ENCODE peak calls at places on chromosomes 2 and 18, in nine cellular contexts. O, G, P, V, S, L, M, U and N are unnamed samples.

GRCh38 chr2:218081695-218082094 is 12.6 kb downstream of the RUFY4 start:
- DNase-seq in M (no peak), V (peak), U (no peak), G (no peak), S (no peak), L (no peak), O (no peak), P (no peak), N (no peak)

GRCh38 chr18:7897119-7897518 is 330.0 kb downstream of the PTPRM start:
- DNase-seq in V (no peak), O (no peak), M (no peak), L (no peak), G (no peak), U (no peak), P (no peak), S (no peak), N (no peak)

GRCh38 chr18:38981382-38981781 is 1415.8 kb upstream of the CELF4 start:
- DNase-seq in V (no peak), L (no peak), S (no peak), M (no peak), O (no peak), U (no peak), G (no peak), P (no peak), N (no peak)

GRCh38 chr18:24446953-24447537 is 13.4 kb upstream of the HRH4 start:
- DNase-seq in S (no peak), U (no peak), V (no peak), P (no peak), O (no peak), L (no peak), G (no peak), M (no peak), N (no peak)

GRCh38 chr2:240912878-240913809 is 7.0 kb downstream of the CROCC2 start:
- DNase-seq in P (no peak), V (peak), S (no peak), L (no peak), U (no peak), G (no peak), O (no peak), M (no peak), N (peak)

GRCh38 chr2:118169359-118170005 is 81.2 kb downstream of the INSIG2 start:
- DNase-seq in M (no peak), U (peak), P (peak), G (no peak), S (no peak), L (no peak), V (no peak), O (no peak), N (no peak)

GRCh38 chr18:23627964-23628363 is 34.7 kb downstream of the ANKRD29 start:
- DNase-seq in P (no peak), L (no peak), O (no peak), V (no peak), M (no peak), U (no peak), G (no peak), S (no peak), N (no peak)

GRCh38 chr2:227460079-227460485 is 11.9 kb upstream of the AGFG1 start:
- DNase-seq in S (no peak), V (peak), P (peak), O (no peak), M (no peak), L (no peak), G (peak), U (no peak), N (peak)

GRCh38 chr2:10448646-10449480 is 736 bp upstream of the ODC1 start:
- DNase-seq in M (peak), U (no peak), V (peak), G (peak), L (peak), S (peak), O (peak), P (peak), N (peak)

DNA sequence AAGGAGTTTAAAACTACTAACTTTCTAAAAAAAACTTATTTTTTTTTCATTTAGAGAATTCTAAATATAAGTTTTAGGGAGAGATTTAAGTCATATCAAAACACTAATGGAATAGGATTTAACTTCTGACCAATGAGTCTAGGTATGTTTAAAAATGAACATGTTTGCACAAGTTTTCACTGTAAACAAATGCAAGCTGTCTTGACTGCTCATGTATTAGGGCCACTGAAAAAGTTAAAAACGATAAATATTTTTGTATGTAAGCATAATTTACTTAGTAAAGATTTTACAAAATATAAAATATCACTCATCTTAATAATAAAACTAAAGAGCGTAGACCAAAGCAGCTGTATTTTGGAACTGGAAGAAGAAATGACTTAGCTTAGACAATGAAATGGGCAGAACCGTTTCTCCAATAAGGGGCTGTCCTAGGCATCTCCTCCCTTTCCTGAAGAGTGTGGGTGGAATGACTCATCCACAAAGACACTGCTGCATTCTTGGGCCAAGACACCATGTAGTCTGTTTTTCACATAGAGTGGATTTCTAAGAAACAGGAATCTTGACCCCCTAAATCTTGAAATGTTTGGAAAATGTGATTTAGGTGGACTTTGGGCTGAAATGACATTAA is 118.8 kb downstream of the MEP1B start:
- DNase-seq in M (no peak), O (no peak), S (peak), U (no peak), P (no peak), V (peak), L (no peak), G (peak), N (peak)
- H3K27ac ChIP-seq in M (no peak), O (no peak), S (peak), U (no peak), P (no peak), V (peak), L (peak), G (peak), N (peak)

DNA sequence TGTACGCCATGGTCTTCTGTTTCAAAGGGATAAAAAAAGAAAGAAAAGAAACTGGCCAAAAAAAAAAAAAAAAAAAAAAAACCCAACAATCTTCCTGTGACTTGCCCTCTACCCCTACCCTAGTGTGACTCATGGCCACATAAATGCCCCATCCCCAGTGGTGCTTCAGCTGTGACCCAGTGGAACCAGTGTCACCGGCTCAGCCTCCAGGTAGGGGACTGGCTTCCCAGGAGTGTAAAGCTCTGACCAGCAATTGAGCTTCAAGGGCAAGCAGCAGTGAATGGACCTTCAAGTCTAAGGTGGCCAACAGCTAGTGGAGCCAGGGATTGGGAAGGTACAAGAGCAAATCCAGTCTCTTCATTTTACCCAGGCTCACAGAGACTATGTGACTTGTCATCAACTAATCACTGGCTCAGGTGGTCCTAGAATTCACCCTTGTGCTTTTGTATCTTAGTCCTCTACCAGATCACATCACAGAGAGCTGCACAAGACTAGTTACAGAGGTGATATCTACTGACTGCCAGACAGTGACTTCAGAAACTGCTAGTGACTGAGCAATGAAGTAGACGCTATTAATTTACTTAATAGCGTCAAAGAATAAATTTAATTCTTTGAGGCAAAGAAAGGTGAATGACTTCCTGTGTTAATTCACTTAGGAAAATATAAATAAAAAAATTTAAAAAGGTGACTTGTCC is 1.3 kb upstream of the TGFBRAP1 start:
- DNase-seq in U (no peak), M (no peak), S (no peak), G (no peak), L (no peak), O (no peak), V (no peak), P (no peak), N (no peak)
- H3K27ac ChIP-seq in U (no peak), M (no peak), S (peak), G (no peak), L (peak), O (no peak), V (no peak), P (no peak), N (no peak)

DNA sequence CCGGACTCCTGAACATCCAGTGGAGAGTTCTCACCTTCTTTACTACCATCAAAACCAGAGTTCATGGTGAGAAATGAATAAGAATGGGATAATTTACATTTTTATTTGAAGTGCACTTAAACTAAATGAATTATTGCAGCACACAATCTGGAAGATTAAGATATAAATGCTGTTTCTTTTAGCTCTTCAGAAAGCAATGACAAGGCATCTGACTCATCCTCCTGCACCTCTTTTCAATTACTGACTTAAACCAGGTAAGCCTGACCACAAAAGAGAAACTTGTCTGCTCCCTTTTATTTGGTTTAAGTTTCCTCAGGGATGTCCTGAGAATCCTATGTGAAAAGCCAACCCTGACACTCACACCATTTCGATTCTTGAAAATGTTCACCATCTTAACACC is 720 bp upstream of the DSC2 start:
- DNase-seq in V (no peak), U (no peak), L (no peak), O (no peak), G (peak), M (no peak), P (no peak), S (no peak), N (peak)
- H3K27ac ChIP-seq in V (no peak), U (no peak), L (no peak), O (no peak), G (peak), M (no peak), P (no peak), S (no peak), N (peak)

DNA sequence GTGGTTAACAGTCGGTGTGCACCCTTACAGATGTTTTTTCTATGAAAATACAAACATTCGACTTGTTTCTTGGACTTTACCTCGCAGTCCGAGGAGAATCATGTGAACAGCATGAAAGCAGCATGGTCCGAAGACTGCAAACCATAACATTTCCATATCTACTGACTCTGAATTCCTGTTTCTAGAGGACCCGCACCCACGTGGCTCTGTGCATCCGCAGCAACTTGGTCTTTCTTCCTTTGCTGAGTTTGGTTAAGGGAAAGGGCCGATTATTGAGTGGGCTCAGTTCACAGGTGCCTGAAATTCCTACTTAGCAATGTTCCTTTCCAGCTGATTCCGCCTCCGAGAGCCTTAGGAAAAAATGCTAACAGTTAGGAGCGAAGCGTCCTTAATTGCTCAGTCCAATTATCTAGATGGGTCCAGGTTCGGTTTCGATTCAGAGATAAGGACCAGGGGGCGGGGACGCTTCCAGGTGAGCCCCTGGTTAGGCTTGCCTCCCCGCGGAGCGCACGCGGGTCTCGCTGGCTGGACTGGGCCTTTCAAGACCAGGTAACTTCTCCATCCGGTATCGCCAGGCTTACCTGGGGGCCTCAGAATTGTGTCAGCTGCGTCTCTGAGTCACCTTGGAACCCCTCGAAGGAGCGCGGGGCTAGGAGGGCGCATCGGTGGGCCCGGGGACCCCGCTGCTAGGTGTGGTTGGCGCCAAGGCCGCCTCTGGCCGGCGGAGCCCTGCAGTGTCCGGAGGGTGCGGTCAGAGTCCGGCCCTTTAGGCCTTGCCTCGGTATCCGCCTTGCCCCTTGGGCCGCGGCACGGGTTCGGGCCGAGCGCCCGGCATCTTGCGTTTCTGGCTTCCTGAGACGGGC is 1.1 kb upstream of the B3GNT2 start:
- DNase-seq in G (no peak), U (peak), M (no peak), S (no peak), P (peak), V (no peak), L (peak), O (no peak), N (no peak)
- H3K27ac ChIP-seq in G (no peak), U (peak), M (no peak), S (peak), P (peak), V (no peak), L (peak), O (no peak), N (peak)

DNA sequence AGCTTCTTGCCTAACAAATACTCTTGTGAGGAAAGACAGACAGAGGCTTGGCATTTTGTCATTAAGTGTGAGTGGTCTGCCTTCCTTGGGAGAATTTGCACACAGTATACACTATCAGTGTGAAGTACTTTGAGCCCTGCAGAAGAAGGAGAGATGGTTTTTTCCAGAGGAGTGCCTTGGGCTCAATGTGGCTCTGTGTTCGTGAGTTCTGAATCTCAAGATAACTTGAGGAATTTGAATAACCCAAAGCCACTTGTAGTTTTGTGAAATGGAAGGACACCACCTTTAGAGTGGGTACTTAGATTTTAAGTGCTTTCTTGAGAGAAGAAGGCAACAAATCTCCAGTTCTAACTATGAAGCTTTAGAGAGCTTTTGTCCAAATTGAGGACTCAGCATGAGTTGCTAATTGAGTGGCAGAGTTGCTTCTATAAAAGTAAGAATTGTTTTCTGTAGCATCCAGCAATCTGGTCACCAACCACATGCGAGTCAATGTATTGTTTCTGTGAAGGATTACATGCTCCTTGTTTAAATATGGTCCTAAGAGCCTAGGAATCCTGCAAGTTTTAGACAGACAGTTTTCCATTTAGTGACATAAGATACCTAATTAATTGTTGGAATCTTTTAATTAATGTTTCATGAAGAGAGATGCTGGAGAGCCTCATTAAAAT is 68.3 kb downstream of the BABAM2 start:
- DNase-seq in U (no peak), P (no peak), L (no peak), M (no peak), O (no peak), S (no peak), G (no peak), V (no peak), N (peak)
- H3K27ac ChIP-seq in U (no peak), P (peak), L (no peak), M (no peak), O (no peak), S (peak), G (no peak), V (peak), N (peak)

GRCh38 chr2:239224249-239224605 is 176.6 kb downstream of the HDAC4 start:
- DNase-seq in M (no peak), U (no peak), O (peak), G (no peak), P (no peak), S (no peak), L (no peak), V (no peak), N (no peak)
- H3K27ac ChIP-seq in M (no peak), U (peak), O (peak), G (no peak), P (peak), S (no peak), L (peak), V (no peak), N (no peak)

GRCh38 chr2:39121523-39122063 is 742 bp upstream of the SOS1 start:
- DNase-seq in M (no peak), S (no peak), L (no peak), P (no peak), V (no peak), O (no peak), U (no peak), G (no peak), N (no peak)

GRCh38 chr2:39124000-39124769 is 3.3 kb upstream of the SOS1 start:
- DNase-seq in U (peak), P (peak), V (peak), L (peak), S (peak), O (peak), G (peak), M (peak), N (peak)

GRCh38 chr2:39123436-39123999 is 2.7 kb upstream of the SOS1 start:
- DNase-seq in V (no peak), U (no peak), M (no peak), G (no peak), P (no peak), S (no peak), L (no peak), O (no peak), N (no peak)

GRCh38 chr2:39127973-39128372 is 7.1 kb upstream of the SOS1 start:
- DNase-seq in G (no peak), V (no peak), P (no peak), S (no peak), U (no peak), L (peak), M (no peak), O (peak), N (peak)

DNA sequence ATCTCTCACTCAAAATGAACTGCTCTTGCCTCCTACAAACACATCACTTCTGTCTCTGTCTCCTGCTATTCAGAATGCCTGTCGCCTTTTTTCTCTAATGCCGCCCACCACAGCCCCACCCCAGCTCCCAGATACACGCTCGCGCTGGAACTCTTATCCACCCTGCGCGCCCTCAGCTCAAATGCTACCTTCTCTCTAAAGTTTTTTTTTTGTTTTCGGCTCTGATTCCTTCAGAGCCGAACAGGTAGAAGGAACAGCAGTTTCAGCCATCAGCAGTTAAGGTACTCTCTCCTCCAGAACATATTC is 3.9 kb upstream of the SOS1 start:
- DNase-seq in M (no peak), L (no peak), G (no peak), U (no peak), S (no peak), O (no peak), V (no peak), P (peak), N (no peak)
- H3K27ac ChIP-seq in M (peak), L (peak), G (peak), U (peak), S (peak), O (no peak), V (peak), P (peak), N (peak)

DNA sequence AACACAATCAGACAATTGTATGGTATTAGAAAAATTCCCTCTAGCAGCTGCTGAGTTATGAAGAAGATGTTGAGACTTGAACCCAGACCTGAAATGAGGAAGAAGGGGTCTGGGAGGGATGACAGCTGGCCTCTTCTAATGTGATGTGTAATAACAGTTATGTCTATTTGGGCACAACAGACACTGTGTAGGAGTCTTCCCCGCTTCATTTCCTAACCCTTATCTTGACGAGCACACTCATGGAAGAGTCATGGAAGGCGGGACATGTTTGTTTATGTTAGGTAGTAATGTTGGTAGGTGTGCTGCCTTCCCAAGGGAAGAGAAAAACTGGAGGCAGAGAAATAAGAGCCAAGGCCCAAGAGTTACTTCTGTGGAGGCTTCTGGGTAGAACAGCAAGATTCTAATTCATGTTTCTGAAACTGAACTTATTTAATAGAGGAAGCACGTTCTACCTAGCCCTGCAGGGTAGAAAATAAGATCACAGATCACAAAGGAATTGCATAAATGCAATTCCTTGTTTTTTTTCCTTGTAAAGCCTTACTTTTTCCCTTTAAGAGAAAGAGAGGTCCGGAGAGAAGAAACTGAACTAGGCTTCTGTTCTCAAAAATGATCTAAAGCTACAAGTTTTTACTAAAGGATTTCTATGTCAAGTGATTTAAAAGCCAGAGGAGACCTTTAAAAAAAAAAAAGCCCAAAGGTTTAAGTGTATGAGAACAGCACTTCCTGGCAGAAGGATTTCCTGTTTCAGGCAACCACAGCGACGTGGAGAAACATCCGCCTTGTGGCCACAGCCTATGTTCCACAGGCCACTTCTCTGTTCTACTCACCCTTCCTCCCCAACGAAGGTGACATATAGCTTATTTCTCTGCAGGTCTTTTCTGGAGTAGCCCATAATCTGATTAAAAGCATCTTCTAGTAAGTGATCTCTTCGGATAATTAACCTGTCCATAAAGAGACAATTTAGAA is 68.5 kb upstream of the STK17B start:
- DNase-seq in V (peak), L (peak), M (no peak), P (peak), O (peak), U (peak), G (peak), S (no peak), N (peak)
- H3K27ac ChIP-seq in V (peak), L (peak), M (no peak), P (peak), O (peak), U (peak), G (peak), S (no peak), N (peak)